ENCODE peak calls at places on chromosomes 13 and 19, in four cellular contexts. H is activated T-helper 2 cell treated with anti-CD3 and anti-CD28 coated beads, Interferon-gamma antibody, Interleukin-2, Interleukin-4, amounts not matched to agents 10 μg/mL and 5 μg/mL and 100 μg/mL, durations not matched to agents 14 hours and 24 hours and 36 hours; L is coronary artery; D is left lung. B is an unnamed sample.
A peak's percentile ranks its signal among the peaks of the same experiment; 100 is the strongest.

GRCh38 chr13:112158961-112159360 is 92.0 kb downstream of the SOX1 start:
- DNase-seq in H (no peak), L (no peak), D (no peak), B (no peak)

GRCh38 chr19:50626011-50626410 is 13.7 kb downstream of the SYT3 start:
- DNase-seq in H (no peak), L (no peak), D (no peak), B (no peak)

GRCh38 chr13:113520571-113520970 is 30.1 kb upstream of the DCUN1D2 start:
- DNase-seq in H (no peak), L (no peak), D (no peak), B (no peak)

GRCh38 chr19:40702337-40703012 is 12.0 kb upstream of the NUMBL start:
- DNase-seq in H (no peak), L (no peak), D (peak; percentile 73), B (no peak)

GRCh38 chr13:49602005-49602404 is 16.6 kb upstream of the RCBTB1 start:
- DNase-seq in H (no peak), L (no peak), D (no peak), B (no peak)

GRCh38 chr13:106795847-106796246 is 227.9 kb upstream of the ARGLU1 start:
- DNase-seq in H (no peak), L (no peak), D (no peak), B (no peak)

GRCh38 chr19:13849991-13850909 is 26.7 kb upstream of the NANOS3 start:
- DNase-seq in H (peak; percentile 64), L (peak; percentile 89), D (peak; percentile 96), B (no peak)

GRCh38 chr19:13984186-13984585 is 21.9 kb downstream of the RFX1 start:
- DNase-seq in H (no peak), L (no peak), D (no peak), B (no peak)

GRCh38 chr19:41478875-41479756 is 36.2 kb downstream of the ERICH4 start:
- DNase-seq in H (no peak), L (no peak), D (no peak), B (no peak)

GRCh38 chr13:61086052-61086451 is 329.6 kb downstream of the PCDH20 start:
- DNase-seq in H (no peak), L (no peak), D (no peak), B (no peak)

GRCh38 chr19:42422092-42422575 is 5.1 kb downstream of the LIPE start:
- DNase-seq in H (no peak), L (no peak), D (no peak), B (no peak)

GRCh38 chr19:4057913-4058695 is 8.6 kb downstream of the ZBTB7A start:
- DNase-seq in H (no peak), L (peak; percentile 97), D (peak; percentile 95), B (no peak)

GRCh38 chr19:4722671-4723464 is 774 bp downstream of the DPP9 start:
- DNase-seq in H (peak; percentile 30), L (peak; percentile 82), D (no peak), B (no peak)

GRCh38 chr19:1057185-1057857 is 9.6 kb upstream of the ARHGAP45 start:
- DNase-seq in H (no peak), L (no peak), D (no peak), B (no peak)

B was measured in vagina.